ENCODE peak calls at places on chromosomes 1 and 21, in five cellular contexts. X is thyroid gland, N is heart left ventricle, D is stomach, Q is HCT116. W is an unnamed sample. For H3K27me3, the result is how much of the 10 kb centered on the place peaks cover.

GRCh38 chr1:46619656-46620055 is 3.0 kb upstream of the MOB3C start:
- DNase-seq in X (no peak), N (no peak), D (no peak), Q (no peak), W (no peak)

GRCh38 chr1:27071049-27071416 is 58.4 kb upstream of the TENT5B start:
- DNase-seq in X (no peak), N (no peak), D (no peak), Q (no peak), W (no peak)

GRCh38 chr21:26097475-26097874 is 73.1 kb downstream of the APP start:
- DNase-seq in X (no peak), N (no peak), D (no peak), Q (no peak), W (no peak)

GRCh38 chr1:55468438-55468837 is 253.3 kb upstream of the USP24 start:
- DNase-seq in X (no peak), N (no peak), D (no peak), Q (no peak), W (no peak)

GRCh38 chr1:11629626-11630025 is 24.6 kb downstream of the FBXO2 start:
- DNase-seq in X (no peak), N (no peak), D (no peak), Q (no peak), W (no peak)

GRCh38 chr1:204975568-204976235 is 67.3 kb upstream of the CNTN2 start:
- DNase-seq in X (peak), N (no peak), D (peak), Q (peak), W (peak)

GRCh38 chr1:36475910-36476604 is 6.7 kb downstream of the CSF3R start:
- DNase-seq in X (no peak), N (no peak), D (no peak), Q (no peak), W (no peak)

GRCh38 chr1:224747578-224747977 is 131.5 kb downstream of the CNIH3 start:
- DNase-seq in X (peak), N (no peak), D (no peak), Q (no peak), W (no peak)

GRCh38 chr21:25562660-25563059 is 44.6 kb downstream of the MRPL39 start:
- DNase-seq in X (no peak), N (no peak), D (no peak), Q (no peak), W (no peak)

DNA sequence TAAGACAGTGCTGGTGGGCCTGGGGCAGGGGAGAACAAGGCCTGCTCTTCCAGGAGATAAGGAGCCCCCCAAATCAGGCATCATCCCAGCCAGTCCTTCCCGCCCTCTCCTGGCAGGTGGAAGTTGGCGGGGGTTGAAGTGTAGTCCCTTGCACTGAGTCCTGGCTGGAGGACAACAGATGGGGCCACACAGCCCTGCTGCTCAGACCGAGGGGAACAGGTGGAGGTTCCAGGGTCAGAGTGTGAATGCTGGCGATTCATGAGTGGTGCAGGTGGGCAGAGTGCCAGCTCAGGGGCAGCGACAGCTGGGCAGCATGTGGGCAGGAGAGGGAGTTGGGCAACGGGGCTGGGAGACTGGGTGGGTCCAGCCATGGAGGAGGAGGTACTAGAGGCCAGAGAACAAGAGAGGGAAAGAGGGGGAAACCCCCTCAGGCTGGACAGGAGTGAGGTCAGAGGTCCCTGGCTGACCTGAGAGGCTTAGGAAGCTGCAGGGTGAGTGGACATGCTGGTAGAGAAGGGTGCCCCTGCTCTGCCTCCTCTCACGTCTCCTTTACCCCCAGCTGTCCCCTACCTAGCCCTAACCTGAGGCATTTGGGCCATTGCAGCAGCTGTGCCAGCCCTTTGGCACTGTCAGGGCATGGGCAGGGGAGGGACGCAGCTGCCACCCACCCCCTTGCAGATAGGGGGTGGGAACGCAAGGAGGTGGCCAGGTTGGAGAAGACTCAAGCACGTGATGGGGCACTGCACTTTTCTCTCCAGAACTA is 11.3 kb upstream of the ADORA1 start:
- DNase-seq in X (no peak), N (no peak), D (no peak), Q (no peak), W (no peak)
- H3K27me3 ChIP-seq in X (under half), N (under half), D (half or more), Q (under half), W (under half)

GRCh38 chr1:40057310-40058030 is 16.9 kb downstream of the CAP1 start:
- DNase-seq in X (no peak), N (no peak), D (no peak), Q (no peak), W (no peak)
- TF ChIP-seq POLR2A in X (no peak), N (no peak), D (no peak), Q (no peak), W (no peak)

GRCh38 chr1:30257322-30257721 is 466.1 kb downstream of the MATN1 start:
- DNase-seq in X (no peak), N (no peak), D (no peak), Q (no peak), W (no peak)
- H3K27me3 ChIP-seq in X (under half), N (half or more), D (half or more), Q (under half), W (under half)

DNA sequence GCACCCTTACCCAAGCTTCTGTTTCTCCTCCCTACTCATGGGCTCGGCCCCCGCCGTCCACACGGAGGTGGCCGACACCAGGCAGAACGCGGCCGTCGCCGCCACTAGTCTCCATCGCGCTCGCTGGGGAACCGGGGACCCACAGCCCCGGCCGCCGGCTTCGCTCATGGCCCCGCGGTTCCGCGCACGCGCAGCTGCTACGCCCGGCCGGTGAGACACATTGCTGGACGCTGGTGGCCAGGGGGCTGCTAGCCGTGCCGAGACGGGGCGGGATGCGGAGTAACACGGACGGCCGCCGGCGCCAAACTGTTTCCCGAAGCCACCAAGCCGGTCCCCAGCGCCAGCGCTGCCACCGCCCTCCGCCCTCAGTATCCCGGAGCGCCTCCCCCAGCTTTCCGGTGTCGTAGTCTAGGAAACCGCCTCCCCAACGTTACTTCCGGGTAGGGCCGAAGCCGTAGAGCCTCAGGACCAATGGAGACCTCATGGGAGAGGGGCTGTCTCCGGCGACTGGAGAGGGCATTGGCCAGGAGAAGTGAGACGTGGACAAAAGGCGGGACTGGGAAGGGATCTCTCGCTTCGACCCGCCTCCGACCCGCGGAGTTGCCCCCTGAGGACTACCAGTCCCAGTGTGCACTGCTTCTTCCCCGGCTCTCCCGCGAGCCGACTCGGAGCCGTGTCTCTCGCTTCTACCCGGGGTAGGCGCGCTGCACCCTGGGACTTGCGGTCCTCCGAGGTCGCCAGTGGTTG is at the start of gene EDEM3:
- DNase-seq in X (peak), N (peak), D (peak), Q (peak), W (peak)
- TF ChIP-seq POLR2A in X (peak), N (peak), D (peak), Q (peak), W (peak)

GRCh38 chr1:34779526-34779925 is 1.5 kb upstream of the GJB3 start:
- DNase-seq in X (no peak), N (no peak), D (no peak), Q (peak), W (no peak)
- H3K27me3 ChIP-seq in X (under half), N (half or more), D (half or more), Q (under half), W (under half)

DNA sequence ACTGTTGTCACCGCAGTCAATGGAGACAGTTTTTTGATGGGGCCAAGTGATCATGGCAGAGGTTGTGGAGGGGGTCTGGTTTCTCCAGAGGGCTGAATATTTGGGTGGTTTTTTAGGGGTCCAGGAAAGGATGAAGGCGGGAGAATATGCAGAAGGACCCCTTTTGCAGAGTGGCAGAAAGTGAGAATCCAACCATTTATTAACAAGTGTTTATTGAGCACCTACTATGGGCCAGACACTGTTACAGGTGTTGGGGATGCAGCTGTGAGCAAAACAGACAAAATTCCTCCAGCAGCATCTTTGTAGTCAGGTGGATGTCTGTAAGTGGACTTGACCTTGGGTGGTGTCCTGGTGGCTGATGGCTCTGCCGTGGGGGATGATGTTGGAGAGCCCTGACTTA is 15.4 kb downstream of the PADI1 start:
- DNase-seq in X (no peak), N (no peak), D (no peak), Q (no peak), W (no peak)
- TF ChIP-seq POLR2A in X (no peak), N (no peak), D (no peak), Q (no peak), W (no peak)

W was measured in uterus.